ENCODE peak calls at places on chromosomes 7 and 10, in eight cellular contexts. One of them, this sample, is unnamed.
A peak's percentile ranks its signal among the peaks of the same experiment; 100 is the strongest.

GRCh38 chr10:44706745-44707144 is 204.4 kb upstream of the TMEM72 start:
- DNase-seq in foreskin keratinocyte: peak; percentile 23
- DNase-seq in WTC11: no peak
- DNase-seq in lung: no peak
- DNase-seq in MCF 10A: peak; percentile 88
- DNase-seq in Peyer's patch: no peak
- DNase-seq in Caco-2: no peak
- DNase-seq in LNCaP clone FGC: no peak
- DNase-seq in this sample: no peak

GRCh38 chr10:5888843-5889623 is 660 bp downstream of the ANKRD16 start:
- DNase-seq in foreskin keratinocyte: no peak
- DNase-seq in Peyer's patch: peak; percentile 44
- DNase-seq in WTC11: peak; percentile 60
- DNase-seq in MCF 10A: peak; percentile 27
- DNase-seq in Caco-2: peak; percentile 66
- DNase-seq in lung: peak; percentile 37
- DNase-seq in LNCaP clone FGC: no peak
- DNase-seq in this sample: peak; percentile 32

GRCh38 chr10:125209591-125210373 is 49.4 kb upstream of the CTBP2 start:
- DNase-seq in foreskin keratinocyte: no peak
- DNase-seq in Caco-2: no peak
- DNase-seq in MCF 10A: no peak
- DNase-seq in LNCaP clone FGC: no peak
- DNase-seq in Peyer's patch: no peak
- DNase-seq in lung: no peak
- DNase-seq in WTC11: no peak
- DNase-seq in this sample: no peak

GRCh38 chr7:29328050-29328449 is 133.5 kb downstream of the CHN2 start:
- DNase-seq in LNCaP clone FGC: peak; percentile 74
- DNase-seq in WTC11: no peak
- DNase-seq in Peyer's patch: no peak
- DNase-seq in lung: no peak
- DNase-seq in Caco-2: no peak
- DNase-seq in MCF 10A: no peak
- DNase-seq in foreskin keratinocyte: no peak
- DNase-seq in this sample: no peak

GRCh38 chr7:47536705-47537611 is 45.0 kb downstream of the TNS3 start:
- DNase-seq in LNCaP clone FGC: no peak
- DNase-seq in WTC11: peak; percentile 63
- DNase-seq in Peyer's patch: no peak
- DNase-seq in Caco-2: no peak
- DNase-seq in lung: peak; percentile 38
- DNase-seq in foreskin keratinocyte: no peak
- DNase-seq in MCF 10A: no peak
- DNase-seq in this sample: no peak

GRCh38 chr7:85426487-85426960 is 239.7 kb upstream of the SEMA3D start:
- DNase-seq in WTC11: no peak
- DNase-seq in foreskin keratinocyte: no peak
- DNase-seq in MCF 10A: no peak
- DNase-seq in lung: peak; percentile 43
- DNase-seq in LNCaP clone FGC: no peak
- DNase-seq in Caco-2: no peak
- DNase-seq in Peyer's patch: no peak
- DNase-seq in this sample: no peak

GRCh38 chr7:123905714-123906113 is 19.3 kb upstream of the SPAM1 start:
- DNase-seq in Peyer's patch: no peak
- DNase-seq in WTC11: no peak
- DNase-seq in lung: no peak
- DNase-seq in Caco-2: no peak
- DNase-seq in MCF 10A: no peak
- DNase-seq in foreskin keratinocyte: no peak
- DNase-seq in LNCaP clone FGC: no peak
- DNase-seq in this sample: no peak

GRCh38 chr7:20896996-20897395 is 110.3 kb upstream of the SP8 start:
- DNase-seq in WTC11: no peak
- DNase-seq in LNCaP clone FGC: no peak
- DNase-seq in MCF 10A: peak; percentile 86
- DNase-seq in Caco-2: no peak
- DNase-seq in foreskin keratinocyte: peak; percentile 64
- DNase-seq in lung: no peak
- DNase-seq in Peyer's patch: no peak
- DNase-seq in this sample: no peak

GRCh38 chr10:95133016-95133752 is 60.9 kb upstream of the ACSM6 start:
- DNase-seq in foreskin keratinocyte: peak; percentile 27
- DNase-seq in Caco-2: peak; percentile 86
- DNase-seq in WTC11: peak; percentile 88
- DNase-seq in lung: peak; percentile 88
- DNase-seq in LNCaP clone FGC: peak; percentile 38
- DNase-seq in Peyer's patch: peak; percentile 69
- DNase-seq in MCF 10A: peak; percentile 88
- DNase-seq in this sample: peak; percentile 81

GRCh38 chr7:1749864-1750466 is 79.9 kb downstream of the ELFN1 start:
- DNase-seq in Caco-2: no peak
- DNase-seq in WTC11: no peak
- DNase-seq in foreskin keratinocyte: no peak
- DNase-seq in lung: no peak
- DNase-seq in MCF 10A: peak; percentile 17
- DNase-seq in Peyer's patch: no peak
- DNase-seq in LNCaP clone FGC: no peak
- DNase-seq in this sample: no peak

GRCh38 chr7:54839538-54840213 is 80.7 kb upstream of the SEC61G start:
- DNase-seq in Peyer's patch: no peak
- DNase-seq in lung: peak; percentile 75
- DNase-seq in LNCaP clone FGC: peak; percentile 34
- DNase-seq in MCF 10A: peak; percentile 81
- DNase-seq in Caco-2: peak; percentile 56
- DNase-seq in WTC11: peak; percentile 78
- DNase-seq in foreskin keratinocyte: no peak
- DNase-seq in this sample: peak; percentile 35

GRCh38 chr7:20033621-20034200 is 183.5 kb downstream of the MACC1 start:
- DNase-seq in LNCaP clone FGC: no peak
- DNase-seq in WTC11: no peak
- DNase-seq in Caco-2: no peak
- DNase-seq in Peyer's patch: no peak
- DNase-seq in MCF 10A: peak; percentile 57
- DNase-seq in foreskin keratinocyte: peak; percentile 34
- DNase-seq in lung: no peak
- DNase-seq in this sample: no peak

GRCh38 chr7:16431646-16432424 is 10.5 kb upstream of the CRPPA start:
- DNase-seq in MCF 10A: peak; percentile 62
- DNase-seq in Caco-2: peak; percentile 50
- DNase-seq in lung: no peak
- DNase-seq in LNCaP clone FGC: no peak
- DNase-seq in foreskin keratinocyte: no peak
- DNase-seq in Peyer's patch: no peak
- DNase-seq in WTC11: no peak
- DNase-seq in this sample: peak; percentile 12

GRCh38 chr10:7030134-7030855 is 380.5 kb downstream of the SFMBT2 start:
- DNase-seq in WTC11: no peak
- DNase-seq in lung: no peak
- DNase-seq in LNCaP clone FGC: no peak
- DNase-seq in foreskin keratinocyte: no peak
- DNase-seq in Peyer's patch: no peak
- DNase-seq in Caco-2: no peak
- DNase-seq in MCF 10A: no peak
- DNase-seq in this sample: no peak

GRCh38 chr10:11162828-11163599 is 145.3 kb downstream of the CELF2 start:
- DNase-seq in WTC11: no peak
- DNase-seq in LNCaP clone FGC: no peak
- DNase-seq in Caco-2: no peak
- DNase-seq in MCF 10A: no peak
- DNase-seq in Peyer's patch: peak; percentile 88
- DNase-seq in lung: peak; percentile 73
- DNase-seq in foreskin keratinocyte: no peak
- DNase-seq in this sample: no peak

GRCh38 chr7:131653418-131654248 is 97.2 kb upstream of the PODXL start:
- DNase-seq in LNCaP clone FGC: no peak
- DNase-seq in WTC11: no peak
- DNase-seq in lung: no peak
- DNase-seq in foreskin keratinocyte: no peak
- DNase-seq in Peyer's patch: no peak
- DNase-seq in Caco-2: peak; percentile 68
- DNase-seq in MCF 10A: no peak
- DNase-seq in this sample: no peak

GRCh38 chr7:150778014-150778737 is 22.0 kb downstream of the TMEM176B start:
- DNase-seq in WTC11: no peak
- DNase-seq in foreskin keratinocyte: no peak
- DNase-seq in LNCaP clone FGC: no peak
- DNase-seq in Caco-2: no peak
- DNase-seq in Peyer's patch: no peak
- DNase-seq in MCF 10A: no peak
- DNase-seq in lung: no peak
- DNase-seq in this sample: no peak

GRCh38 chr10:79310911-79311573 is 36.2 kb upstream of the PPIF start:
- DNase-seq in lung: no peak
- DNase-seq in MCF 10A: no peak
- DNase-seq in foreskin keratinocyte: no peak
- DNase-seq in WTC11: no peak
- DNase-seq in LNCaP clone FGC: no peak
- DNase-seq in Peyer's patch: no peak
- DNase-seq in Caco-2: no peak
- DNase-seq in this sample: peak; percentile 49

GRCh38 chr7:136869006-136869961 is 832 bp downstream of the CHRM2 start:
- DNase-seq in Caco-2: no peak
- DNase-seq in LNCaP clone FGC: no peak
- DNase-seq in lung: no peak
- DNase-seq in MCF 10A: no peak
- DNase-seq in Peyer's patch: no peak
- DNase-seq in WTC11: peak; percentile 40
- DNase-seq in foreskin keratinocyte: no peak
- DNase-seq in this sample: peak; percentile 9

DNA sequence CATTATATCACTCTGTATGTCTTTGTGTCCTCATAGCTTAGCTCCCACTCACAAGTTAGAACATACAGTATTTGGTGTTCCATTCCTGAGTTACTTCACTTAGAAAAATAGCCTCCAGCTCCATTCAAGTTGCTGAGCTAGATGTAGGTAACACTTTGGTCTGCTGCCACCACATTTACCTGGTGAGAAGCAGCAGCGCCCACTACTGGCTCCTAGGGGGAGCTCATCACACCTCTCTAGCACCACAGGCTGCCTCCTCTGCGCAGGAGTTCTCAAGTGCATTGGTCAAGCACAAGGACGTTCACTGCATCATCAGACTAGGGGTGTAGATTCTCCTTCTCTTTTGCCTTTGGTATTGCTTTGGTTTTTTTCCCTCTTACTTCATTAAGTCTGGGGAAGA is 530.9 kb upstream of the AUTS2 start:
- DNase-seq in LNCaP clone FGC: peak; percentile 27
- DNase-seq in lung: no peak
- DNase-seq in foreskin keratinocyte: no peak
- DNase-seq in Caco-2: no peak
- DNase-seq in WTC11: peak; percentile 74
- DNase-seq in MCF 10A: no peak
- DNase-seq in Peyer's patch: no peak
- DNase-seq in this sample: no peak
- TF ChIP-seq CTCF in LNCaP clone FGC: peak; percentile 69
- TF ChIP-seq CTCF in lung: no peak
- TF ChIP-seq CTCF in foreskin keratinocyte: peak; percentile 52
- TF ChIP-seq CTCF in Caco-2: no peak
- TF ChIP-seq CTCF in WTC11: peak; percentile 77
- TF ChIP-seq CTCF in MCF 10A: no peak
- TF ChIP-seq CTCF in Peyer's patch: no peak
- TF ChIP-seq CTCF in this sample: peak; percentile 55

GRCh38 chr10:131758062-131758941 is 142.5 kb upstream of the PPP2R2D start:
- DNase-seq in WTC11: no peak
- DNase-seq in lung: no peak
- DNase-seq in LNCaP clone FGC: no peak
- DNase-seq in MCF 10A: no peak
- DNase-seq in Peyer's patch: no peak
- DNase-seq in Caco-2: no peak
- DNase-seq in foreskin keratinocyte: no peak
- DNase-seq in this sample: no peak

GRCh38 chr10:131755200-131755599 is 145.6 kb upstream of the PPP2R2D start:
- DNase-seq in LNCaP clone FGC: no peak
- DNase-seq in lung: no peak
- DNase-seq in MCF 10A: no peak
- DNase-seq in WTC11: no peak
- DNase-seq in foreskin keratinocyte: no peak
- DNase-seq in Peyer's patch: no peak
- DNase-seq in Caco-2: no peak
- DNase-seq in this sample: no peak

GRCh38 chr10:131759347-131759746 is 141.5 kb upstream of the PPP2R2D start:
- DNase-seq in MCF 10A: no peak
- DNase-seq in WTC11: no peak
- DNase-seq in lung: no peak
- DNase-seq in Peyer's patch: no peak
- DNase-seq in LNCaP clone FGC: no peak
- DNase-seq in foreskin keratinocyte: no peak
- DNase-seq in Caco-2: no peak
- DNase-seq in this sample: no peak

GRCh38 chr10:131758942-131759315 is 141.9 kb upstream of the PPP2R2D start:
- DNase-seq in Peyer's patch: no peak
- DNase-seq in lung: no peak
- DNase-seq in WTC11: no peak
- DNase-seq in MCF 10A: no peak
- DNase-seq in foreskin keratinocyte: no peak
- DNase-seq in LNCaP clone FGC: no peak
- DNase-seq in Caco-2: no peak
- DNase-seq in this sample: no peak

GRCh38 chr10:131757285-131758058 is 143.3 kb upstream of the PPP2R2D start:
- DNase-seq in Peyer's patch: no peak
- DNase-seq in lung: no peak
- DNase-seq in foreskin keratinocyte: no peak
- DNase-seq in WTC11: no peak
- DNase-seq in LNCaP clone FGC: peak; percentile 74
- DNase-seq in Caco-2: no peak
- DNase-seq in MCF 10A: no peak
- DNase-seq in this sample: no peak
- TF ChIP-seq CTCF in Peyer's patch: no peak
- TF ChIP-seq CTCF in lung: no peak
- TF ChIP-seq CTCF in foreskin keratinocyte: no peak
- TF ChIP-seq CTCF in WTC11: no peak
- TF ChIP-seq CTCF in LNCaP clone FGC: no peak
- TF ChIP-seq CTCF in Caco-2: no peak
- TF ChIP-seq CTCF in MCF 10A: no peak
- TF ChIP-seq CTCF in this sample: no peak

DNA sequence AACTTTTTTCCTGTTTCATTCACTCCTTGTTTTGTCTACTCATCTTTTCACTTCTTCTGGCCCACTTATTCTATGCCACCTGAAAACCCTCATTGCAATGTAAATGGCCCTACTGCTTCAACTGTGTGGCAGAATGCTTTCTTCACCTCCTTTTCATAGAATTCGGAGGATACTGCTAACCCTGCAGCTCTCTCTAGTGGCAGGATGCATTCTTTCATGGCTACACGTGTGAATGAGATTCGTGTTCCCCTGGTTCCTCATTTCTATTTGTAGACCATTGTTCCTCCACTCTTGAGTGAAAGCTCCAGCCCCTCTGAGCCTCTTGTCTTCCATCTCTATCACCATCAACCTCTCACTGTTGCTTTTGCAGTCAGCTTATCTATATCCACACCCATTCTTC is 20.9 kb upstream of the CYP26C1 start:
- DNase-seq in WTC11: no peak
- DNase-seq in LNCaP clone FGC: no peak
- DNase-seq in foreskin keratinocyte: no peak
- DNase-seq in lung: no peak
- DNase-seq in MCF 10A: peak; percentile 54
- DNase-seq in Caco-2: no peak
- DNase-seq in Peyer's patch: no peak
- DNase-seq in this sample: no peak
- TF ChIP-seq CTCF in WTC11: peak; percentile 25
- TF ChIP-seq CTCF in LNCaP clone FGC: peak; percentile 79
- TF ChIP-seq CTCF in foreskin keratinocyte: peak; percentile 72
- TF ChIP-seq CTCF in lung: no peak
- TF ChIP-seq CTCF in MCF 10A: peak; percentile 65
- TF ChIP-seq CTCF in Caco-2: peak; percentile 59
- TF ChIP-seq CTCF in Peyer's patch: no peak
- TF ChIP-seq CTCF in this sample: no peak

GRCh38 chr10:88472540-88472939 is 110.6 kb downstream of the RNLS start:
- DNase-seq in foreskin keratinocyte: no peak
- DNase-seq in Caco-2: no peak
- DNase-seq in lung: no peak
- DNase-seq in WTC11: peak; percentile 24
- DNase-seq in LNCaP clone FGC: peak; percentile 47
- DNase-seq in Peyer's patch: no peak
- DNase-seq in MCF 10A: peak; percentile 52
- DNase-seq in this sample: no peak
- TF ChIP-seq CTCF in foreskin keratinocyte: no peak
- TF ChIP-seq CTCF in Caco-2: no peak
- TF ChIP-seq CTCF in lung: no peak
- TF ChIP-seq CTCF in WTC11: no peak
- TF ChIP-seq CTCF in LNCaP clone FGC: peak; percentile 46
- TF ChIP-seq CTCF in Peyer's patch: no peak
- TF ChIP-seq CTCF in MCF 10A: peak; percentile 42
- TF ChIP-seq CTCF in this sample: no peak